ENCODE peak calls at places on chromosomes 13 and 19, in five cellular contexts. O, D, A, K and R are unnamed samples.

GRCh38 chr19:44943801-44944249 is 1.8 kb downstream of the APOC4 start:
- DNase-seq in O (peak), D (no peak), K (no peak), A (no peak), R (no peak)

GRCh38 chr13:24071423-24072075 is 89.0 kb upstream of the SPATA13 start:
- DNase-seq in D (no peak), O (no peak), A (no peak), K (no peak), R (no peak)

GRCh38 chr19:38699027-38699346 is 45.3 kb downstream of the CAPN12 start:
- DNase-seq in O (no peak), K (no peak), A (no peak), D (no peak), R (no peak)

GRCh38 chr19:45768644-45769053 is 403 bp downstream of the SIX5 start:
- DNase-seq in K (no peak), O (peak), D (no peak), A (no peak), R (no peak)

GRCh38 chr19:2207991-2208860 is 27.9 kb downstream of the PLEKHJ1 start:
- DNase-seq in D (no peak), O (peak), A (no peak), K (no peak), R (no peak)

GRCh38 chr19:3289971-3290569 is 65.6 kb downstream of the CELF5 start:
- DNase-seq in K (no peak), D (no peak), A (no peak), O (no peak), R (peak)

GRCh38 chr19:13215572-13216380 is 65.6 kb downstream of the IER2 start:
- DNase-seq in O (no peak), K (peak), A (no peak), D (peak), R (no peak)

GRCh38 chr19:5345895-5346386 is 5.3 kb upstream of the PTPRS start:
- DNase-seq in K (no peak), O (no peak), A (no peak), D (no peak), R (no peak)

GRCh38 chr13:24670927-24671326 is 9.3 kb upstream of the ATP12A start:
- DNase-seq in K (no peak), D (no peak), O (peak), A (no peak), R (peak)

GRCh38 chr13:42396501-42396900 is 124.5 kb downstream of the AKAP11 start:
- DNase-seq in O (no peak), A (no peak), K (no peak), D (no peak), R (no peak)

GRCh38 chr19:49889687-49890348 is 6.9 kb downstream of the IL4I1 start:
- DNase-seq in A (peak), D (no peak), O (peak), K (no peak), R (peak)

GRCh38 chr13:102873653-102874052 is 27.8 kb downstream of the ERCC5 start:
- DNase-seq in D (no peak), K (no peak), A (no peak), O (no peak), R (no peak)

GRCh38 chr13:65400707-65401106 is 1829.4 kb downstream of the PCDH9 start:
- DNase-seq in A (no peak), D (no peak), K (no peak), O (no peak), R (no peak)

GRCh38 chr13:102609696-102610095 is 12.9 kb downstream of the TPP2 start:
- DNase-seq in O (no peak), A (no peak), D (no peak), K (no peak), R (no peak)

GRCh38 chr13:78742659-78743058 is 83.7 kb upstream of the OBI1 start:
- DNase-seq in K (no peak), D (no peak), A (no peak), O (no peak), R (no peak)

GRCh38 chr19:6674868-6675305 is 4.9 kb upstream of the TNFSF14 start:
- DNase-seq in O (peak), A (peak), K (no peak), D (peak), R (no peak)

GRCh38 chr19:4580021-4580901 is 20.8 kb upstream of the SEMA6B start:
- DNase-seq in K (no peak), A (no peak), O (peak), D (no peak), R (peak)

GRCh38 chr13:39148513-39148961 is 110.3 kb downstream of the NHLRC3 start:
- DNase-seq in A (no peak), K (no peak), O (no peak), D (no peak), R (no peak)

GRCh38 chr13:76570485-76570884 is 315.7 kb downstream of the KCTD12 start:
- DNase-seq in K (no peak), O (no peak), A (no peak), D (no peak), R (no peak)

GRCh38 chr19:5880604-5881078 is 10.3 kb upstream of the FUT5 start:
- DNase-seq in K (peak), O (no peak), A (no peak), D (no peak), R (no peak)

GRCh38 chr19:772730-773436 is 22.0 kb downstream of the MISP start:
- DNase-seq in O (no peak), K (no peak), D (no peak), A (no peak), R (no peak)

GRCh38 chr13:89554801-89555200 is 1792.7 kb upstream of the MIR17HG start:
- DNase-seq in D (no peak), O (no peak), A (no peak), K (peak), R (no peak)

GRCh38 chr13:40440990-40441820 is 225.2 kb downstream of the FOXO1 start:
- DNase-seq in O (no peak), A (no peak), D (no peak), K (no peak), R (peak)

GRCh38 chr19:58582985-58583384 is 9.8 kb upstream of the MZF1 start:
- DNase-seq in O (no peak), A (no peak), D (no peak), K (no peak), R (no peak)

GRCh38 chr19:45406165-45406956 is at the start of gene POLR1G:
- DNase-seq in K (peak), O (peak), D (peak), A (no peak), R (peak)

GRCh38 chr19:50794778-50795664 is 4.8 kb downstream of the ACP4 start:
- DNase-seq in K (no peak), O (peak), A (no peak), D (no peak), R (peak)

GRCh38 chr13:66895780-66896179 is 334.4 kb downstream of the PCDH9 start:
- DNase-seq in D (no peak), K (no peak), O (no peak), A (no peak), R (peak)

GRCh38 chr13:97018029-97018819 is 23.9 kb upstream of the OXGR1 start:
- DNase-seq in D (no peak), A (no peak), O (peak), K (peak), R (peak)
- TF ChIP-seq YY1 in D (no peak), A (no peak), O (no peak), K (no peak), R (no peak)

DNA sequence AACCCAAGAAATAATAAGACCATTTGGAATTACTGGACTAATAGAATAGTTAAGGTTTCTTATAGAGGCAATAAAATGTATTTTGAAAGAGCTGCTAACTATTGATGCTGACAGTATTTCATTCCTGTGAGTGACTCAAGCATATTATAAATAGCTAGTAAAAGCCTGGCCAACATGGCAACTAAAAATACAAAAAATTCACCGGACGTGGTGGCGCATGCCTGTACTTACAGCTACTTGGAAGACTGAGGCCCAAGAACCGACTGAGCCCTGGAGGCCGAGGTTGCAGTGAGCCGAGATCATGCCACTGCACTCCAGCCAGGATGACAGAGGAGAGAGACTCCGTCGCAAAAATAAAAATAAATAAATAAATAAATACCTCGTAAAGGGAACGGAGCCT is 5.4 kb upstream of the ICAM3 start:
- DNase-seq in D (no peak), O (no peak), A (no peak), K (no peak), R (no peak)
- TF ChIP-seq USF2 in D (no peak), O (no peak), A (no peak), K (no peak), R (no peak)

GRCh38 chr13:71607575-71607974 is 259.4 kb downstream of the DACH1 start:
- DNase-seq in O (no peak), D (no peak), K (no peak), A (no peak), R (no peak)
- TF ChIP-seq YY1 in O (no peak), D (no peak), K (no peak), A (no peak), R (no peak)

GRCh38 chr13:27425918-27426630 is 1.7 kb downstream of the GTF3A start:
- DNase-seq in O (peak), K (peak), D (peak), A (no peak), R (peak)

GRCh38 chr13:27424246-27425150 is at the start of gene GTF3A:
- DNase-seq in O (peak), A (peak), D (peak), K (peak), R (peak)

GRCh38 chr13:27428160-27428559 is 3.7 kb downstream of the GTF3A start:
- DNase-seq in A (no peak), K (no peak), D (no peak), O (peak), R (no peak)

GRCh38 chr13:27425151-27425917 is 915 bp downstream of the GTF3A start:
- DNase-seq in K (no peak), D (no peak), O (peak), A (no peak), R (no peak)

GRCh38 chr13:27427663-27428062 is 3.2 kb downstream of the GTF3A start:
- DNase-seq in A (no peak), K (no peak), D (no peak), O (no peak), R (no peak)
- TF ChIP-seq USF2 in A (no peak), K (no peak), D (no peak), O (no peak), R (no peak)

GRCh38 chr19:35657904-35658700 is 8.2 kb upstream of the UPK1A start:
- DNase-seq in O (peak), D (no peak), A (no peak), K (no peak), R (no peak)
- TF ChIP-seq YY1 in O (no peak), D (no peak), A (no peak), K (no peak), R (no peak)

DNA sequence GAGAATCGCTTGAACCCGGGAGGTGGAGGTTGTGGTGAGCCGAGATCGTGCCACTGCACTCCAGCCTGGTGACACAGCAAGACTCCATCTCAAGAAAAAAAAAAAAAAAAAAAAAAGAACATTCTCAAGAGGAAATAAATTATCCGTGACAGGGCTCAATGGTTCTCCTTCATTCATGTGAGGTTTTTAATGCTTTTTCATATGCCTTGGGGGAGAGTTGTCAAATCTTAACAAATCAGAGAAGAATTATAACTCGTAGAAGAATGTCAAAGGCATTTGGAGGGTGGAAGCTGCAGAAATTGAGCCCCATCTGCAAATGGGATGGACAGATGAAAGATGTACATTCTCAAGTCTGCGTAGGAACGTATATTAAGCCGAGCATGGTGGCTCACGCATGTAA is 34.8 kb upstream of the HOMER3 start:
- DNase-seq in A (no peak), O (no peak), D (no peak), K (no peak), R (no peak)
- TF ChIP-seq USF2 in A (no peak), O (no peak), D (no peak), K (no peak), R (no peak)

GRCh38 chr13:80235131-80235530 is 105.8 kb downstream of the SPRY2 start:
- DNase-seq in A (no peak), K (no peak), D (no peak), O (no peak), R (no peak)

GRCh38 chr13:80239116-80239515 is 101.8 kb downstream of the SPRY2 start:
- DNase-seq in O (no peak), D (no peak), A (no peak), K (no peak), R (peak)

GRCh38 chr13:80239571-80240255 is 101.2 kb downstream of the SPRY2 start:
- DNase-seq in D (no peak), A (no peak), O (no peak), K (no peak), R (no peak)

GRCh38 chr13:80237646-80238045 is 103.3 kb downstream of the SPRY2 start:
- DNase-seq in A (no peak), K (no peak), D (no peak), O (no peak), R (no peak)

GRCh38 chr13:80235559-80236296 is 105.2 kb downstream of the SPRY2 start:
- DNase-seq in D (no peak), K (no peak), O (no peak), A (no peak), R (no peak)
- TF ChIP-seq YY1 in D (no peak), K (no peak), O (no peak), A (no peak), R (no peak)

DNA sequence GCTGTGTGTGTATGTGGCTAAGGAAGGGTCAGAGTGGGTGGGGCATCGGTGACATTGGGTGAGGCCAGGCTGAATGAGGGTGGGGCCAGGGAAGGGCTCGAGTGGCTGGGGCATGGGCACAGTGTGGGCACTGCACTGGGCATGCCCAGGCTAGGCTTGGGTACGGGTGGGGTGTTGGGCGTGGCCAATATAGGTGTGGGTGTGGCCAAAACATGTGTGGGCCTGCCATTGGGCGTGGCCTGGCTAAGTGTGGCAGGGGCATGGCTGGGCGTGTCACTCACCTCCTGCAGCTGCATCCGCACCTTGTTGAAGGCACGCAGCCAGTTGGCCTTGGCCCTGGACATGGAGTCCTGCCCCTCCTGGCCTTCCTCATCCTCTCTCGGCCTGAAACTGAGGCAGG is 33.2 kb downstream of the UNC13A start:
- DNase-seq in O (peak), A (no peak), D (no peak), K (no peak), R (peak)
- TF ChIP-seq USF2 in O (no peak), A (no peak), D (no peak), K (no peak), R (no peak)